ENCODE peak calls at places on chromosome X, in six cellular contexts. M is CD8-positive, alpha-beta memory T cell; H is iris pigment epithelial cell; O is T-helper 1 cell; E is left ventricle myocardium superior; Z is C1 segment of cervical spinal cord. I is an unnamed sample.

GRCh38 chrX:349196-349595 is 30.6 kb upstream of the GTPBP6 start:
- DNase-seq in Z (peak), M (no peak), O (no peak), H (no peak), E (peak), I (no peak)

GRCh38 chrX:41491267-41492004 is 44.3 kb downstream of the NYX start:
- DNase-seq in O (no peak), H (peak), Z (no peak), M (no peak), E (no peak), I (no peak)

GRCh38 chrX:11341274-11342256 is 48.4 kb downstream of the AMELX start:
- DNase-seq in Z (no peak), O (no peak), E (peak), M (no peak), H (peak), I (no peak)

GRCh38 chrX:5242091-5242790 is 986.4 kb downstream of the NLGN4X start:
- DNase-seq in O (no peak), H (no peak), E (no peak), M (no peak), Z (no peak), I (no peak)

GRCh38 chrX:3748052-3748559 is 34.7 kb upstream of the PRKX start:
- DNase-seq in O (no peak), H (peak), M (no peak), Z (no peak), E (no peak), I (no peak)

GRCh38 chrX:154317391-154318000 is 21.9 kb downstream of the TKTL1 start:
- DNase-seq in O (no peak), E (no peak), Z (no peak), M (no peak), H (peak), I (no peak)

GRCh38 chrX:49155900-49156837 is 6.4 kb upstream of the MAGIX start:
- DNase-seq in M (peak), O (peak), E (peak), Z (peak), H (peak), I (peak)

GRCh38 chrX:17081535-17081934 is 135.1 kb downstream of the REPS2 start:
- DNase-seq in O (no peak), H (peak), E (no peak), M (no peak), Z (no peak), I (no peak)

GRCh38 chrX:137051978-137052640 is 18.3 kb upstream of the GPR101 start:
- DNase-seq in Z (peak), O (peak), H (peak), E (peak), M (peak), I (peak)

GRCh38 chrX:148871422-148872152 is 371.2 kb downstream of the AFF2 start:
- DNase-seq in H (peak), O (no peak), M (no peak), E (no peak), Z (no peak), I (no peak)

GRCh38 chrX:39948564-39948963 is 149.2 kb downstream of the BCOR start:
- DNase-seq in O (no peak), M (no peak), H (no peak), E (no peak), Z (no peak), I (no peak)

GRCh38 chrX:145821898-145822567 is 4.4 kb downstream of the SLITRK2 start:
- DNase-seq in Z (no peak), H (no peak), O (no peak), E (no peak), M (no peak), I (no peak)

GRCh38 chrX:106894978-106895452 is 8.1 kb downstream of the RIPPLY1 start:
- DNase-seq in H (peak), O (no peak), E (no peak), M (no peak), Z (no peak), I (no peak)

GRCh38 chrX:54294306-54294705 is 63.5 kb downstream of the WNK3 start:
- DNase-seq in M (no peak), H (no peak), Z (no peak), O (no peak), E (no peak), I (no peak)

GRCh38 chrX:47543496-47543895 is 17.5 kb upstream of the ARAF start:
- DNase-seq in M (no peak), E (no peak), H (no peak), O (no peak), Z (no peak), I (no peak)

GRCh38 chrX:147917700-147918694 is 6.3 kb downstream of the FMR1 start:
- DNase-seq in Z (no peak), H (peak), E (no peak), M (no peak), O (no peak), I (no peak)

GRCh38 chrX:88982183-88982582 is 235.2 kb downstream of the CPXCR1 start:
- DNase-seq in M (no peak), O (no peak), Z (no peak), E (no peak), H (no peak), I (no peak)

GRCh38 chrX:77347572-77347971 is 99.6 kb upstream of the FGF16 start:
- DNase-seq in H (no peak), O (no peak), Z (no peak), E (no peak), M (no peak), I (no peak)

GRCh38 chrX:118346258-118347094 is 570 bp downstream of the WDR44 start:
- DNase-seq in E (peak), Z (peak), H (no peak), O (peak), M (peak), I (peak)

GRCh38 chrX:69153060-69153730 is 12.1 kb downstream of the PJA1 start:
- DNase-seq in M (no peak), O (no peak), Z (peak), H (peak), E (peak), I (no peak)

GRCh38 chrX:107849747-107850478 is 24.2 kb downstream of the MID2 start:
- DNase-seq in M (no peak), H (peak), O (no peak), E (no peak), Z (no peak), I (no peak)

GRCh38 chrX:30060718-30061117 is 154.6 kb upstream of the MAGEB2 start:
- DNase-seq in M (no peak), E (no peak), O (no peak), H (peak), Z (no peak), I (no peak)

GRCh38 chrX:7908821-7909220 is 18.4 kb downstream of the PNPLA4 start:
- DNase-seq in O (no peak), M (no peak), E (no peak), H (no peak), Z (no peak), I (no peak)

GRCh38 chrX:134025986-134026731 is 40.8 kb upstream of the GPC3 start:
- DNase-seq in O (no peak), M (no peak), Z (peak), H (no peak), E (no peak), I (no peak)

GRCh38 chrX:70806081-70806480 is 102.4 kb downstream of the TEX11 start:
- DNase-seq in Z (no peak), H (no peak), M (no peak), O (no peak), E (no peak), I (no peak)

GRCh38 chrX:124573458-124573857 is 227.1 kb downstream of the SH2D1A start:
- DNase-seq in H (peak), O (no peak), Z (no peak), M (no peak), E (no peak), I (no peak)

GRCh38 chrX:19849433-19850190 is 37.8 kb downstream of the SH3KBP1 start:
- DNase-seq in M (no peak), E (no peak), Z (no peak), O (no peak), H (no peak), I (no peak)

GRCh38 chrX:30308263-30309138 is 689 bp downstream of the NR0B1 start:
- DNase-seq in O (no peak), H (no peak), M (no peak), E (no peak), Z (no peak), I (no peak)

GRCh38 chrX:2689773-2690666 is 1.1 kb upstream of the CD99 start:
- DNase-seq in O (no peak), E (no peak), H (no peak), Z (no peak), M (no peak), I (no peak)

GRCh38 chrX:2387614-2388239 is 113.0 kb downstream of the DHRSX start:
- DNase-seq in M (no peak), O (no peak), Z (no peak), H (peak), E (no peak), I (no peak)

GRCh38 chrX:53188763-53189162 is 36.2 kb downstream of the KDM5C start:
- DNase-seq in Z (no peak), O (no peak), M (no peak), E (no peak), H (peak), I (no peak)

GRCh38 chrX:38675856-38676255 is 114.5 kb downstream of the TSPAN7 start:
- DNase-seq in Z (no peak), E (no peak), M (no peak), H (no peak), O (no peak), I (no peak)

I was measured in effector CD4-positive, alpha-beta T cell.